ENCODE peak calls at places on chromosomes 1 and 21, in four cellular contexts. P is cardiac fibroblast, W is Peyer's patch, Y is GM12865. Q is an unnamed sample.

GRCh38 chr1:176854725-176855433 is 309.6 kb downstream of the ASTN1 start:
- DNase-seq in Y (no peak), W (no peak), P (no peak), Q (no peak)

GRCh38 chr1:66452162-66452561 is 81.8 kb upstream of the SGIP1 start:
- DNase-seq in W (no peak), Y (no peak), P (no peak), Q (no peak)

GRCh38 chr1:224380003-224380402 is 23.3 kb downstream of the CNIH4 start:
- DNase-seq in W (peak; percentile 63), P (no peak), Y (peak; percentile 68), Q (no peak)

GRCh38 chr1:236507022-236507700 is 16.6 kb upstream of the LGALS8 start:
- DNase-seq in Y (no peak), W (no peak), P (peak; percentile 85), Q (no peak)

GRCh38 chr21:18716578-18717138 is 313.1 kb upstream of the TMPRSS15 start:
- DNase-seq in P (no peak), Y (no peak), W (no peak), Q (no peak)

GRCh38 chr1:224691106-224691505 is 75.0 kb downstream of the CNIH3 start:
- DNase-seq in P (no peak), Y (no peak), W (no peak), Q (no peak)

GRCh38 chr1:67889466-67889865 is 56.2 kb upstream of the GNG12 start:
- DNase-seq in Y (no peak), W (no peak), P (no peak), Q (no peak)

GRCh38 chr1:16111771-16112557 is 38.5 kb upstream of the FAM131C start:
- DNase-seq in Y (no peak), W (no peak), P (peak; percentile 83), Q (peak; percentile 45)

DNA sequence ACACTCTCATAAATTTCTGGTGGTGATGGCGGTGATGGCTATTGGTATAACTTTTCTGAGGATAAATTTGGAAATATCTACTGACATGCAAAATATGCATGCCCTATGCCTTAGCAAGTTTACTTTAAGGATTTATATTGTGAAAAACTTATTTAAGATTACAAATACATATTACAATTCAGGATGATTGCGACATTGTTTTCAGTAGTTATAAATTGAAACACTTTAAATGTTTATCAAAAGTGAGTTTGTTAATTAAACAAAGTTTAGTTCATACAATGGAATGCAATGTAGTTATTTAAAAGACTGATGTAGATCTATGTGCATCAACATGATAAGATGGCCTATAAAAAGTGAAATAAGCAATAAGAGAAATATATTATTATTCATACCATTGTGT is 331.3 kb upstream of the NR5A2 start:
- DNase-seq in P (no peak), Y (no peak), W (no peak), Q (no peak)
- TF ChIP-seq CTCF in P (no peak), Y (no peak), W (no peak), Q (no peak)

GRCh38 chr1:225911207-225912130 is 12.6 kb downstream of the PYCR2 start:
- DNase-seq in Y (peak; percentile 72), P (peak; percentile 59), W (peak; percentile 82), Q (peak; percentile 66)

GRCh38 chr1:225907341-225907740 is 16.7 kb downstream of the PYCR2 start:
- DNase-seq in W (no peak), P (no peak), Y (no peak), Q (no peak)

GRCh38 chr1:225908013-225908640 is 15.9 kb downstream of the PYCR2 start:
- DNase-seq in Y (no peak), P (no peak), W (no peak), Q (no peak)

GRCh38 chr1:225908773-225909172 is 15.3 kb downstream of the PYCR2 start:
- DNase-seq in P (no peak), W (no peak), Y (no peak), Q (no peak)

DNA sequence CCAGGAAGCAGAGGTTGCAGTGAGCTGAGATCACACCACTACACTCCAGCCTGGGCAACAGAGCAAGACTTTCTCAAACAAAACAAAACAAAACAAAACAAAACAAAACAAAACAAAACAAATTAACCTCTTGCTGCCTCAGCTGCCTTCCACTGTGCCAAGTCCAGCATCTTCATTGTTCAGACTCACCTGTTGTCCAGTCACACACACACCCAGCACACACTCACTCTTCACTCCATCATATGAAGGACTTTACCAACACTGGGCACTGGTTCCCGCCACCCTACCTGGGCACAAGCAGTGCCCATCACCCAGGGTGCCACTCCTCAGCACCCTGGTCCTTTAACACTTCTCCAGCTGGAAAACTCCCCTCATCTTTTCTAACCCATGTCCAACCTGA is 14.6 kb downstream of the PYCR2 start:
- DNase-seq in Y (no peak), W (no peak), P (no peak), Q (no peak)
- H3K4me3 ChIP-seq in Y (no peak overlapping the region), W (no peak overlapping the region), P (no peak overlapping the region), Q (no peak overlapping the region)

GRCh38 chr1:32769524-32770220 is 47.5 kb downstream of the YARS1 start:
- DNase-seq in W (no peak), Y (no peak), P (peak; percentile 57), Q (peak; percentile 48)

GRCh38 chr1:32766328-32766972 is 50.7 kb downstream of the YARS1 start:
- DNase-seq in Y (no peak), W (no peak), P (no peak), Q (no peak)

GRCh38 chr1:32767641-32768040 is 49.5 kb downstream of the YARS1 start:
- DNase-seq in W (no peak), Y (no peak), P (peak; percentile 34), Q (peak; percentile 49)

GRCh38 chr1:32767156-32767555 is 50.0 kb downstream of the YARS1 start:
- DNase-seq in P (no peak), W (no peak), Y (no peak), Q (no peak)

GRCh38 chr1:32768110-32768857 is 48.9 kb downstream of the YARS1 start:
- DNase-seq in W (no peak), Y (no peak), P (no peak), Q (no peak)
- TF ChIP-seq CTCF in W (no peak), Y (no peak), P (no peak), Q (no peak)

DNA sequence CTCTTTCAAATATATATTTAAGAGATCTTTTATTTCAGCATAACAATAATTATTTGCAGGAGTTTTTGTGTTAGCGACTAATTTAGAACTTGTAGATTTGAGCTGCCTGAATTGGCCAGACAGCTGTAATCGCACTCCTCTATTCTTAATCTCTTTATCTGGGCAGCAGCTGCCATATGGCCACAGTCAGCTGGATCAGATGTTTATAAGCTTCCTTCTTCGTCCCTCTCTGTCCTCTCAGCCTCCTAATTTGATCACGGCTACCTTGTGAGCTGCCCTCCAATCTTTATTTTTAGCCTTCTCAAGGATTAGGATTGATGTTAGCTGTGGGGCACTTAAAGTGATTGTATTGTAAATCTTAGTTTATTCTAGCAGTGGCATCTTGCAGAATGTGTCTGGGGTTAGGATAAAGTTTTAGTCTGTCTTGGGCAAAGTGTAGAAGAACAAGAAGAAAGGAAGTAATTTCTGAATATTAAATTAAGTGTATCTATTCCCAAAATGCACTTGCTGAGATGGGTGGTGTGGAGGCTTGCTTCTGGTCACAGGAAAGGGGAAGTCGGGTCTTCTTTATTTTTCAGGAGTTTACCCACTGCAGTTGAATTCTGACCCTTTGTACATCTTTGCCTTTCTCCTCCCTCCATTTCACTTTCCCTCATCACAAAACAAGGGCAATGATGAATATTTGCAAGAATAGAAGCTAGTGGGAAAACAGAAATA is 1.1 kb downstream of the ZBTB18 start:
- DNase-seq in Y (no peak), W (no peak), P (no peak), Q (no peak)
- H3K4me3 ChIP-seq in Y (no peak overlapping the region), W (no peak overlapping the region), P (no peak overlapping the region), Q (no peak overlapping the region)

GRCh38 chr1:173420330-173420806 is 56.8 kb upstream of the PRDX6 start:
- DNase-seq in Y (peak; percentile 80), W (peak; percentile 74), P (peak; percentile 84), Q (peak; percentile 91)
- TF ChIP-seq CTCF in Y (peak; percentile 66), W (peak; percentile 88), P (peak; percentile 64), Q (peak; percentile 65)

GRCh38 chr1:52402860-52403240 is 1.4 kb downstream of the ORC1 start:
- DNase-seq in Y (no peak), P (no peak), W (no peak), Q (no peak)
- H3K4me3 ChIP-seq in Y (peak overlapping the region; percentile 77), P (no peak overlapping the region), W (no peak overlapping the region), Q (peak overlapping the region; percentile 81)

Q was measured in foreskin fibroblast.